ENCODE peak calls at places on chromosomes 2 and 18, in five cellular contexts. W is GM03348; D is kidney glomerular epithelial cell; P is stimulated activated naive CD8-positive, alpha-beta T cell treated with anti-CD3 and anti-CD28 coated beads, Interleukin-15, amount 100 ng/mL, for 72 hours; R is CD4-positive, CD25-positive, alpha-beta regulatory T cell. A is an unnamed sample.

GRCh38 chr18:44927127-44927849 is 246.6 kb downstream of the SETBP1 start:
- DNase-seq in W (no peak), D (no peak), P (no peak), R (no peak), A (peak)

GRCh38 chr2:219099319-219099718 is 38.6 kb upstream of the IHH start:
- DNase-seq in W (peak), D (peak), P (no peak), R (no peak), A (peak)

GRCh38 chr2:219739061-219739460 is 111.6 kb downstream of the SLC4A3 start:
- DNase-seq in W (peak), D (no peak), P (no peak), R (no peak), A (no peak)

GRCh38 chr2:240624011-240624949 is 1.0 kb upstream of the GPR35 start:
- DNase-seq in W (no peak), D (no peak), P (peak), R (no peak), A (no peak)

GRCh38 chr2:39326644-39327043 is 82.9 kb upstream of the CDKL4 start:
- DNase-seq in W (no peak), D (no peak), P (no peak), R (no peak), A (no peak)

GRCh38 chr2:111219734-111220505 is 99.2 kb downstream of the BCL2L11 start:
- DNase-seq in W (no peak), D (no peak), P (no peak), R (no peak), A (no peak)

GRCh38 chr2:239230318-239231052 is 170.3 kb downstream of the HDAC4 start:
- DNase-seq in W (no peak), D (no peak), P (no peak), R (no peak), A (no peak)

GRCh38 chr2:57981369-57981768 is 65.2 kb upstream of the VRK2 start:
- DNase-seq in W (peak), D (peak), P (no peak), R (no peak), A (peak)

GRCh38 chr2:112884869-112885502 is 26.0 kb upstream of the IL37 start:
- DNase-seq in W (peak), D (no peak), P (peak), R (peak), A (peak)

GRCh38 chr2:263774-264492 is at the start of gene SH3YL1:
- DNase-seq in W (peak), D (peak), P (peak), R (peak), A (peak)

GRCh38 chr2:142670362-142670761 is 207.1 kb upstream of the KYNU start:
- DNase-seq in W (no peak), D (no peak), P (no peak), R (no peak), A (no peak)

GRCh38 chr2:43086451-43087221 is 139.8 kb downstream of the ZFP36L2 start:
- DNase-seq in W (peak), D (peak), P (no peak), R (no peak), A (peak)